ENCODE peak calls at places on chromosomes 4 and X, in four cellular contexts. U is SJSA1; F is body of pancreas; I is CD8-positive, alpha-beta T cell. O is an unnamed sample.

GRCh38 chr4:52657630-52658501 is 1.2 kb downstream of the USP46 start:
- DNase-seq in U (no peak), F (peak; percentile 40), I (no peak), O (no peak)

GRCh38 chr4:136750898-136751297 is 781.4 kb downstream of the PCDH18 start:
- DNase-seq in U (no peak), F (no peak), I (no peak), O (no peak)

GRCh38 chr4:40305329-40306193 is 29.6 kb upstream of the CHRNA9 start:
- DNase-seq in U (no peak), F (no peak), I (peak; percentile 30), O (no peak)

GRCh38 chr4:156711196-156711590 is 260.4 kb downstream of the PDGFC start:
- DNase-seq in U (no peak), F (no peak), I (no peak), O (no peak)

GRCh38 chr4:105944535-105944934 is 49.3 kb downstream of the NPNT start:
- DNase-seq in U (no peak), F (no peak), I (no peak), O (peak; percentile 8)

GRCh38 chrX:65635371-65635770 is 32.1 kb upstream of the MSN start:
- DNase-seq in U (no peak), F (no peak), I (no peak), O (no peak)

GRCh38 chrX:120457766-120458180 is 11.3 kb downstream of the LAMP2 start:
- DNase-seq in U (no peak), F (no peak), I (no peak), O (no peak)

GRCh38 chr4:126440297-126440696 is 1125.5 kb downstream of the FAT4 start:
- DNase-seq in U (no peak), F (no peak), I (no peak), O (no peak)

GRCh38 chr4:121789960-121790829 is 10.9 kb upstream of the EXOSC9 start:
- DNase-seq in U (no peak), F (no peak), I (no peak), O (no peak)

GRCh38 chrX:134623293-134624045 is 34.8 kb downstream of the PLAC1 start:
- DNase-seq in U (no peak), F (no peak), I (no peak), O (no peak)

GRCh38 chrX:2423899-2424298 is 76.9 kb downstream of the DHRSX start:
- DNase-seq in U (no peak), F (no peak), I (no peak), O (no peak)

GRCh38 chr4:97496298-97496873 is 646.9 kb downstream of the STPG2 start:
- DNase-seq in U (no peak), F (no peak), I (no peak), O (no peak)

GRCh38 chrX:39327255-39327654 is 526.0 kb downstream of the MID1IP1 start:
- DNase-seq in U (no peak), F (no peak), I (no peak), O (no peak)

GRCh38 chrX:39152106-39152649 is 350.9 kb downstream of the MID1IP1 start:
- DNase-seq in U (no peak), F (peak; percentile 61), I (no peak), O (peak; percentile 27)

GRCh38 chr4:54104907-54105306 is 4.9 kb downstream of the GSX2 start:
- DNase-seq in U (no peak), F (no peak), I (no peak), O (no peak)
- H3K27me3 ChIP-seq in U (peaks cover 22% of the 10 kb centered on the region), F (no peaks in the 10 kb centered on the region), I (peaks cover 39% of the 10 kb centered on the region), O (peaks cover 98% of the 10 kb centered on the region)

GRCh38 chr4:65370709-65371108 is 299.6 kb downstream of the EPHA5 start:
- DNase-seq in U (no peak), F (no peak), I (no peak), O (no peak)

DNA sequence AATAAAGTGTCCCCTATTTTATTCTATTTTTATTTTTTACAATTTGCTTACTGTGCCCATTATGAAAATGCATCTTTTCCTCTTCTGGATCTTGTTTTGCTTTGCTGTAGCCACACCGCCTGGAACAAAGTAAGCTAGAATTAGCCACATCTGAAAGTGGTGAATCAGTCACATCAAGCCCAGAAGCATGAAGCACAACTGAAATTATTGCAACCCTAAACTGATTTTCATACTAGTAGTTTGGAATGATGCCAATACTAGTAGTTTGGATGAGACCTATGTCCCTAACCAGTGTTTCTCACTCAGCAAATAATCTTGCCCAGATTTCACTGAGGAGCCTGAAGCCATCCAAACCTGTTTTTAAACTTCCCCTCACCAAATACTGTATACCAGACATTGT is 303.0 kb downstream of the EPHA5 start:
- DNase-seq in U (no peak), F (no peak), I (no peak), O (no peak)
- H3K27ac ChIP-seq in U (no peak overlapping the region), F (no peak overlapping the region), I (no peak overlapping the region), O (no peak overlapping the region)

GRCh38 chrX:48998391-48998790 is 3.7 kb downstream of the GRIPAP1 start:
- DNase-seq in U (no peak), F (no peak), I (no peak), O (no peak)
- H3K27me3 ChIP-seq in U (no peaks in the 10 kb centered on the region), F (no peaks in the 10 kb centered on the region), I (no peaks in the 10 kb centered on the region), O (no peaks in the 10 kb centered on the region)

GRCh38 chr4:7073526-7074390 is 5.9 kb upstream of the GRPEL1 start:
- DNase-seq in U (no peak), F (no peak), I (no peak), O (peak; percentile 31)

GRCh38 chr4:7075962-7076693 is 8.3 kb upstream of the GRPEL1 start:
- DNase-seq in U (no peak), F (no peak), I (no peak), O (no peak)

GRCh38 chr4:7073059-7073458 is 5.2 kb upstream of the GRPEL1 start:
- DNase-seq in U (no peak), F (no peak), I (no peak), O (no peak)

GRCh38 chr4:7076694-7077082 is 8.8 kb upstream of the GRPEL1 start:
- DNase-seq in U (no peak), F (no peak), I (no peak), O (no peak)

GRCh38 chr4:7074423-7074822 is 6.6 kb upstream of the GRPEL1 start:
- DNase-seq in U (no peak), F (no peak), I (no peak), O (no peak)
- H3K27ac ChIP-seq in U (no peak overlapping the region), F (no peak overlapping the region), I (no peak overlapping the region), O (no peak overlapping the region)

GRCh38 chr4:1402516-1403101 is 3.6 kb downstream of the NKX1-1 start:
- DNase-seq in U (no peak), F (no peak), I (no peak), O (no peak)
- H3K27me3 ChIP-seq in U (peaks cover 33% of the 10 kb centered on the region), F (peaks cover 7% of the 10 kb centered on the region), I (peaks cover 14% of the 10 kb centered on the region), O (peaks cover 78% of the 10 kb centered on the region)

DNA sequence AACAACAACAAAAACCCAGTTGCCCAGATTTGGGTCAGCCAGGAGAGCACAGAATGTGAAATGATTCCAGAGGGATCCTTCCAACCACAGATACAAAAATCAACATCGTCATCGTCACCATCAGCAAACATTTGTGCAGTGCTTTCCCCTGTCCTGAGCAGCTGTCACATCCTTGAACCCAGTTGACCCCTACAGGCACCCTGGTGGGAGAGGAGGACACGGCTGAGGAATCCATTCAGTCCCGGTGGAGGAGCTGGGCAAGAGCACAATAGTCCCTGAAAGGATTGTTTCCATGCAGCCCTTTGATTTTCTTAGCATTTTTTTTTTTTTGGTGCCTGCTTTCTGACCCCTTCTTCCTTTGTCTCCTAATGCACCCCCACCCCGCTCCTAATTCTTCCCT is 37.1 kb upstream of the STX18 start:
- DNase-seq in U (no peak), F (no peak), I (no peak), O (no peak)
- H3K27ac ChIP-seq in U (no peak overlapping the region), F (no peak overlapping the region), I (no peak overlapping the region), O (no peak overlapping the region)

DNA sequence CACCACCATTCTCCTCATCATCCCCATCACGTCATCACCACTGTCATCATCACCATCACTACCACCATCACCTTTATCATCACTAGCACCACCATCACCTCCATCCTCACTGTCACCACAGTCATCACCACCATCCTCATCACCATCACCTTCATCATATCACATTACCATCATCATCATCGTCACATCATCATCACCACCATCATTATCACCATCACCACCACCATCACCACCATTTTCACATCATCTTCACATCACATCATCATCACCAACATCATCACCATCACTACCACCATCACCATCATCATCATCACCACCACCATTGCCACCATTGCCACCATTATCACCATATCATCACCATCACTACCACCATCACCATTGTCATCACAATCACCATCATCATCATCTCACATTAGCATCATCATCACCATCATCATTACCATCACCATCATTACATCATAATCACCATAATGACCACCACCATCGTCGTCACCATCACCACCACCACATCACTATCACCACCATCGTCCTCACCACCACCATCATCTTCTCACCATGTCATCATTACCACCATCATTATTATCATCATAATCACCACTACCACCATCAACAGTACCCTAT is 46.3 kb upstream of the NKX1-1 start:
- DNase-seq in U (no peak), F (no peak), I (no peak), O (no peak)
- H3K27me3 ChIP-seq in U (no peaks in the 10 kb centered on the region), F (no peaks in the 10 kb centered on the region), I (no peaks in the 10 kb centered on the region), O (peaks cover 33% of the 10 kb centered on the region)

DNA sequence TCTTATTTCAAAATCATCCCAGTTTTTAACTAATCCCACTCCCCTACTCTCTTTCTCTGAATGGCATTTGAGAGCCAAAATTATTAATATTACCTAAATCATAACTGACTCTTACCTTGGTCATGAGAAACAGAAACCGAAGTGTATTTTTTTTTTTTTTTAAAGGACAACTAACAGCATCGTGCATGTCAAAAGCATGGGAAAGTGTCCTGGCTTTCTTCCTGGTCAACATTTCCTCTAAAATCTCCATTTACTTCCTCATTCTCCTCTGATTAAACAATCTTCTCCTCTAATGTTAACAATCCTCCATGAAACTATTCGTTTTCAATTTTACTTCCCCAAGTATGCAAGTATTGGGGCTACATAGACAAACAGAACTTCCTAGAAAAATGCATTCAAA is 2.1 kb upstream of the STS start:
- DNase-seq in U (no peak), F (no peak), I (no peak), O (no peak)
- H3K27ac ChIP-seq in U (no peak overlapping the region), F (no peak overlapping the region), I (no peak overlapping the region), O (peak overlapping the region; percentile 21)